ENCODE peak calls at places on chromosome 3, in four cellular contexts. One of them, this sample, is unnamed.

GRCh38 chr3:146065573-146066006 is 95.4 kb downstream of the PLOD2 start:
- DNase-seq in GM23248: peak; percentile 67
- DNase-seq in SK-N-SH: no peak
- DNase-seq in GM23338: peak; percentile 76
- DNase-seq in this sample: peak; percentile 66

GRCh38 chr3:113097821-113098516 is 107.2 kb downstream of the GTPBP8 start:
- DNase-seq in GM23248: peak; percentile 81
- DNase-seq in SK-N-SH: no peak
- DNase-seq in GM23338: no peak
- DNase-seq in this sample: no peak

GRCh38 chr3:30320392-30320791 is 286.0 kb upstream of the TGFBR2 start:
- DNase-seq in GM23248: no peak
- DNase-seq in SK-N-SH: no peak
- DNase-seq in GM23338: no peak
- DNase-seq in this sample: no peak

GRCh38 chr3:31440878-31441277 is 91.8 kb upstream of the STT3B start:
- DNase-seq in GM23248: no peak
- DNase-seq in SK-N-SH: no peak
- DNase-seq in GM23338: no peak
- DNase-seq in this sample: no peak

GRCh38 chr3:78258798-78259197 is 1218.9 kb downstream of the ROBO2 start:
- DNase-seq in GM23248: peak; percentile 79
- DNase-seq in SK-N-SH: no peak
- DNase-seq in GM23338: no peak
- DNase-seq in this sample: no peak

GRCh38 chr3:150410311-150411105 is 2.4 kb downstream of the TSC22D2 start:
- DNase-seq in GM23248: peak; percentile 61
- DNase-seq in SK-N-SH: peak; percentile 39
- DNase-seq in GM23338: peak; percentile 30
- DNase-seq in this sample: peak; percentile 60

GRCh38 chr3:134796313-134797079 is 1.4 kb downstream of the EPHB1 start:
- DNase-seq in GM23248: peak; percentile 50
- DNase-seq in SK-N-SH: peak; percentile 43
- DNase-seq in GM23338: peak; percentile 68
- DNase-seq in this sample: no peak

GRCh38 chr3:24565053-24565452 is 70.4 kb upstream of the THRB start:
- DNase-seq in GM23248: no peak
- DNase-seq in SK-N-SH: no peak
- DNase-seq in GM23338: no peak
- DNase-seq in this sample: no peak

GRCh38 chr3:129051776-129052400 is 8.7 kb upstream of the GP9 start:
- DNase-seq in GM23248: peak; percentile 28
- DNase-seq in SK-N-SH: no peak
- DNase-seq in GM23338: no peak
- DNase-seq in this sample: no peak

GRCh38 chr3:112847692-112848091 is 1.0 kb upstream of the CD200R1L start:
- DNase-seq in GM23248: no peak
- DNase-seq in SK-N-SH: no peak
- DNase-seq in GM23338: no peak
- DNase-seq in this sample: peak; percentile 61

DNA sequence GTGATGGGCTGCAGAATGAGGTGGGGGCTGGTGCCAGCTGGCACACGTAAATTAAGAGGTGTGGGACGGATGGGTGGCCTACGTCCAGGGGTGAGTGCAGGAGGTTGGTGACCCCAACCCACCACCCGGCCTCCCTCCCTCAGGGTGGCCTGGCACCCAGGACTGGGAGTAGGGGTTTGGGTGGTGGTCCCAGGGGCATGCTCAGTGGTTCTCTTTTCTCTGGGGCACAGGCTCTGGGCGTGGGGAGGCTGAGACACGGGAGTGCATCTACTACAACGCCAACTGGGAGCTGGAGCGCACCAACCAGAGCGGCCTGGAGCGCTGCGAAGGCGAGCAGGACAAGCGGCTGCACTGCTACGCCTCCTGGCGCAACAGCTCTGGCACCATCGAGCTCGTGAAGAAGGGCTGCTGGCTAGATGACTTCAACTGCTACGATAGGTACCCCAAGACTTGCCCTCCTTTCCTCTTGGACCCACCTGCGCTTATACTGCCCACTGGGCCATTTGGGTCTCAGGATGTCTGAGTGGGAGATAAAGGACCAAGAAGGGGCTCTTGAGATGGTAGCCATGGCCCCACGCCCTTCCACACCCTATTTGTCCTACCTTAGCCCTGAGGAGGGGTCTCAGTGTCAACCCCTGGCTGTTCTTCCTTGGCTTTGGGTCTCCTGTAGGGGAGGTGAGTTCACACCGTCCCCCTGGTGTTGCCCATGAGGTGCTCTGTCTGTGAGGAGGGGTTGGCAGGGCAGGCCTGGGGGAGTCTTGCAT is 18.9 kb upstream of the EXOG start:
- DNase-seq in GM23248: no peak
- DNase-seq in SK-N-SH: no peak
- DNase-seq in GM23338: no peak
- DNase-seq in this sample: no peak
- H4K20me1 ChIP-seq in GM23248: no peaks in the 10 kb centered on the region
- H4K20me1 ChIP-seq in SK-N-SH: peaks cover 6% of the 10 kb centered on the region
- H4K20me1 ChIP-seq in GM23338: peaks cover 22% of the 10 kb centered on the region
- H4K20me1 ChIP-seq in this sample: no peaks in the 10 kb centered on the region

DNA sequence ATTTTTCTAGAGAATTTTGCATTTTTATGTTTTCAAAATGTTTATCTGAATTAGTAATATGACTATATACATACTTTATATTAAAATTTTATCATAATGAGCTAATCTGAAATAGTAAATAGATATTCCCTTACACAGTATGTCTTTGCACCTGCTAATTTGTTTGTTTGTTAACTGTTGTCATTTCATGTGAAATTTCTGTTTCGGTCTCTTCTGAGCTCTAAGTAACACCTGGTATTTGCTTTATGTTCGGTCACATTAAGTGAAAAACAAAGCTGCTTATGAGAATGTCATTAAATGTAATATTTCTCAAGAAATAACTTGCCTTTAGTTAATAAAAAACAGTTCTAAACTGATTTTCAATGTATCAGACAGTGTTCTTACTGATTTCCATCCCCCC is 61.1 kb downstream of the FNDC3B start:
- DNase-seq in GM23248: no peak
- DNase-seq in SK-N-SH: no peak
- DNase-seq in GM23338: no peak
- DNase-seq in this sample: peak; percentile 94
- TF ChIP-seq EZH2phosphoT487 in GM23248: no peak
- TF ChIP-seq EZH2phosphoT487 in SK-N-SH: no peak
- TF ChIP-seq EZH2phosphoT487 in GM23338: no peak
- TF ChIP-seq EZH2phosphoT487 in this sample: no peak

GRCh38 chr3:178588593-178588992 is 52.4 kb downstream of the KCNMB2 start:
- DNase-seq in GM23248: no peak
- DNase-seq in SK-N-SH: no peak
- DNase-seq in GM23338: no peak
- DNase-seq in this sample: peak; percentile 1

GRCh38 chr3:178597388-178597787 is 61.2 kb downstream of the KCNMB2 start:
- DNase-seq in GM23248: no peak
- DNase-seq in SK-N-SH: no peak
- DNase-seq in GM23338: no peak
- DNase-seq in this sample: peak; percentile 4

DNA sequence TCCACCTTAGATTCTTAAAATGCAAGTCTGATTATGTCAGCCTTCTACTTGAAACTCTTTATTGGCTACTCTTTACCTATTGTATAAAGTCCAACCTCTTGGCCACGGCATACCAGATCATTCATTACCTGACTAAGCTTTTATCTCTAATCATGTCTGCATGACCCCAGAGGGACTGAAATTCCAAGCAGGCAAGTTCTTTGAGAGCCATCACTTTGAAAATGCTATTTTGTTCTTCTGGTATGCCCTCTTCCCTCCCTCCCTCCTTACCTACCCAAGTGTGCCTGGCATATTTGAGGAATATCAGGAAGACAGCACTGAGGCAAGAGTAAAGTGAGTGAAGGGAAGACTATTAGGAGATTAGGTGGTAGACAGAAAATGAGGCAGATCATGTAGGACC is 57.5 kb downstream of the KCNMB2 start:
- DNase-seq in GM23248: no peak
- DNase-seq in SK-N-SH: no peak
- DNase-seq in GM23338: no peak
- DNase-seq in this sample: peak; percentile 2
- H4K20me1 ChIP-seq in GM23248: no peaks in the 10 kb centered on the region
- H4K20me1 ChIP-seq in SK-N-SH: no peaks in the 10 kb centered on the region
- H4K20me1 ChIP-seq in GM23338: no peaks in the 10 kb centered on the region
- H4K20me1 ChIP-seq in this sample: no peaks in the 10 kb centered on the region

GRCh38 chr3:48694610-48695051 is 8.9 kb upstream of the NCKIPSD start:
- DNase-seq in GM23248: peak; percentile 97
- DNase-seq in SK-N-SH: peak; percentile 41
- DNase-seq in GM23338: no peak
- DNase-seq in this sample: no peak

GRCh38 chr3:48693826-48694225 is 8.1 kb upstream of the NCKIPSD start:
- DNase-seq in GM23248: no peak
- DNase-seq in SK-N-SH: no peak
- DNase-seq in GM23338: no peak
- DNase-seq in this sample: no peak

GRCh38 chr3:48696156-48696555 is 10.4 kb upstream of the NCKIPSD start:
- DNase-seq in GM23248: no peak
- DNase-seq in SK-N-SH: no peak
- DNase-seq in GM23338: no peak
- DNase-seq in this sample: no peak

GRCh38 chr3:48692551-48692950 is 6.8 kb upstream of the NCKIPSD start:
- DNase-seq in GM23248: no peak
- DNase-seq in SK-N-SH: no peak
- DNase-seq in GM23338: no peak
- DNase-seq in this sample: no peak

GRCh38 chr3:48695113-48695753 is 9.5 kb upstream of the NCKIPSD start:
- DNase-seq in GM23248: peak; percentile 92
- DNase-seq in SK-N-SH: no peak
- DNase-seq in GM23338: peak; percentile 94
- DNase-seq in this sample: no peak
- TF ChIP-seq EZH2phosphoT487 in GM23248: no peak
- TF ChIP-seq EZH2phosphoT487 in SK-N-SH: no peak
- TF ChIP-seq EZH2phosphoT487 in GM23338: no peak
- TF ChIP-seq EZH2phosphoT487 in this sample: no peak

DNA sequence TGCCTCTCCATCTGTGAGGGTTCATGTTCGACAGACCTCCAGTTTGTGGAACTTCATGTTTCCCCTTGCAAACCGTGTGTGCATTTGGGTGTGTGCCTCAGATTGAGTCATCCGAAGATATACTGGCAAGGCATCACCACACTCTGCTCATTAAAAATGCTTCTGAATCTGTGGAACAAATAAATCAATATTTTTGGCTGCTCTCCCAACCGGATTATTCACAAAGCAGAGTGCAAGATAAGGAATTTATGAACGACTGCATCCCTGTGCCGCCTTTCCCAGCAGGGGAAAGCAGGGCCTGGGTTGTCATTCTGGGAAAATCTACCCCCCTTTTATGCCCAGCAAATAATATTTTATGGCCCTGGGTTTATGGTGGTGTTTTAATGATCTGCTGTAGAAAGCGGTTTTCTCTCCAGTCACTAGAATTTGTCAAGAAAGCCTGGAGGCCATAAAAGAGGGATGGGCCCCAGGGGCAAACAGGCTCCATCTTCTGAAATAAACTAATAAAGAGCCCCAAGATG is 4.2 kb upstream of the WNT5A start:
- DNase-seq in GM23248: peak; percentile 81
- DNase-seq in SK-N-SH: no peak
- DNase-seq in GM23338: no peak
- DNase-seq in this sample: no peak
- H4K20me1 ChIP-seq in GM23248: no peaks in the 10 kb centered on the region
- H4K20me1 ChIP-seq in SK-N-SH: no peaks in the 10 kb centered on the region
- H4K20me1 ChIP-seq in GM23338: no peaks in the 10 kb centered on the region
- H4K20me1 ChIP-seq in this sample: no peaks in the 10 kb centered on the region